ENCODE peak calls at places on chromosomes 13 and 19, in four cellular contexts. One of them, this sample, is unnamed.

GRCh38 chr13:114068723-114069322 is 63.6 kb downstream of the RASA3 start:
- DNase-seq in H1: no peak
- DNase-seq in IMR-90: peak; percentile 77
- DNase-seq in mesendoderm: peak; percentile 81
- DNase-seq in this sample: no peak

GRCh38 chr13:28705734-28706133 is 13.0 kb downstream of the SLC46A3 start:
- DNase-seq in H1: no peak
- DNase-seq in IMR-90: peak; percentile 36
- DNase-seq in mesendoderm: no peak
- DNase-seq in this sample: no peak

GRCh38 chr19:12641456-12641855 is 25.1 kb downstream of the MAN2B1 start:
- DNase-seq in H1: no peak
- DNase-seq in IMR-90: no peak
- DNase-seq in mesendoderm: no peak
- DNase-seq in this sample: no peak

GRCh38 chr19:21698215-21698614 is 69.2 kb downstream of the ZNF100 start:
- DNase-seq in H1: no peak
- DNase-seq in IMR-90: peak; percentile 1
- DNase-seq in mesendoderm: peak; percentile 53
- DNase-seq in this sample: no peak

GRCh38 chr13:60143775-60144174 is 20.0 kb downstream of the DIAPH3 start:
- DNase-seq in H1: no peak
- DNase-seq in IMR-90: no peak
- DNase-seq in mesendoderm: peak; percentile 36
- DNase-seq in this sample: no peak

GRCh38 chr13:104098421-104098820 is 1032.2 kb upstream of the SLC10A2 start:
- DNase-seq in H1: no peak
- DNase-seq in IMR-90: no peak
- DNase-seq in mesendoderm: no peak
- DNase-seq in this sample: no peak

GRCh38 chr19:20558011-20558410 is 7.6 kb downstream of the ZNF737 start:
- DNase-seq in H1: no peak
- DNase-seq in IMR-90: no peak
- DNase-seq in mesendoderm: peak; percentile 58
- DNase-seq in this sample: peak; percentile 30

GRCh38 chr13:102214956-102215355 is 186.9 kb downstream of the FGF14 start:
- DNase-seq in H1: no peak
- DNase-seq in IMR-90: no peak
- DNase-seq in mesendoderm: no peak
- DNase-seq in this sample: no peak

GRCh38 chr19:58166268-58166667 is 15.7 kb upstream of the ZNF329 start:
- DNase-seq in H1: no peak
- DNase-seq in IMR-90: no peak
- DNase-seq in mesendoderm: no peak
- DNase-seq in this sample: no peak

GRCh38 chr13:74026753-74027152 is 107.5 kb downstream of the KLF12 start:
- DNase-seq in H1: no peak
- DNase-seq in IMR-90: peak; percentile 37
- DNase-seq in mesendoderm: peak; percentile 96
- DNase-seq in this sample: peak; percentile 81

GRCh38 chr19:8148410-8149231 is 771 bp downstream of the FBN3 start:
- DNase-seq in H1: peak; percentile 70
- DNase-seq in IMR-90: no peak
- DNase-seq in mesendoderm: peak; percentile 96
- DNase-seq in this sample: peak; percentile 94

GRCh38 chr19:4386038-4386782 is 14.1 kb downstream of the SH3GL1 start:
- DNase-seq in H1: no peak
- DNase-seq in IMR-90: peak; percentile 53
- DNase-seq in mesendoderm: no peak
- DNase-seq in this sample: no peak

GRCh38 chr13:28820099-28821051 is at the start of gene MTUS2:
- DNase-seq in H1: no peak
- DNase-seq in IMR-90: no peak
- DNase-seq in mesendoderm: peak; percentile 38
- DNase-seq in this sample: peak; percentile 72

GRCh38 chr13:71290963-71291937 is 575.8 kb downstream of the DACH1 start:
- DNase-seq in H1: no peak
- DNase-seq in IMR-90: peak; percentile 1
- DNase-seq in mesendoderm: no peak
- DNase-seq in this sample: no peak

DNA sequence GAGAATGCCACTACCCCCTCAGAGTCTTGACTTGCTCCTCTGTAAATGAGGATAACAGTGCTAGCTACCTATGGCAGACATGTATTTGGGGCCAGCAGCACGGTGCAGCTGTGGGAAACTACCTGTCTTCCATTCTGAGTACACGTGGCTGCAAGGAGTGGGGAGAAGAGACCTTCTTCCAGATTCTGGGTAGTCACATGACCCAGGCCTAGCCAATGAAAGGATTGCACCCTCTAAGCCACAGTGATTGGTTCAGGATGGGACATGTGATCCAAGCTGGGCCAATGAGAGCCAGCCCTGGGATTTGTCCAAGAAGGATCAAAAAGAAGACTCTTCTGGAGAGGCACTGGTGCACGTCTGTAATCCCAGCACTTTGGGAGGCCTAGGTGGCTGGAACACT is 5.5 kb downstream of the ZNRF4 start:
- DNase-seq in H1: no peak
- DNase-seq in IMR-90: no peak
- DNase-seq in mesendoderm: no peak
- DNase-seq in this sample: no peak
- H4K5ac ChIP-seq in H1: no peak overlapping the region
- H4K5ac ChIP-seq in IMR-90: no peak overlapping the region
- H4K5ac ChIP-seq in mesendoderm: no peak overlapping the region
- H4K5ac ChIP-seq in this sample: no peak overlapping the region

GRCh38 chr13:68145852-68146251 is 915.7 kb upstream of the PCDH9 start:
- DNase-seq in H1: no peak
- DNase-seq in IMR-90: no peak
- DNase-seq in mesendoderm: no peak
- DNase-seq in this sample: no peak
- H4K5ac ChIP-seq in H1: no peak overlapping the region
- H4K5ac ChIP-seq in IMR-90: no peak overlapping the region
- H4K5ac ChIP-seq in mesendoderm: no peak overlapping the region
- H4K5ac ChIP-seq in this sample: no peak overlapping the region

GRCh38 chr13:32726374-32727037 is 140.3 kb downstream of the PDS5B start:
- DNase-seq in H1: no peak
- DNase-seq in IMR-90: no peak
- DNase-seq in mesendoderm: no peak
- DNase-seq in this sample: no peak

GRCh38 chr13:32731576-32731975 is 145.3 kb downstream of the PDS5B start:
- DNase-seq in H1: no peak
- DNase-seq in IMR-90: peak; percentile 57
- DNase-seq in mesendoderm: no peak
- DNase-seq in this sample: no peak

GRCh38 chr13:32731074-32731473 is 144.8 kb downstream of the PDS5B start:
- DNase-seq in H1: no peak
- DNase-seq in IMR-90: no peak
- DNase-seq in mesendoderm: no peak
- DNase-seq in this sample: no peak

GRCh38 chr13:32723987-32724386 is 137.7 kb downstream of the PDS5B start:
- DNase-seq in H1: no peak
- DNase-seq in IMR-90: no peak
- DNase-seq in mesendoderm: no peak
- DNase-seq in this sample: no peak

DNA sequence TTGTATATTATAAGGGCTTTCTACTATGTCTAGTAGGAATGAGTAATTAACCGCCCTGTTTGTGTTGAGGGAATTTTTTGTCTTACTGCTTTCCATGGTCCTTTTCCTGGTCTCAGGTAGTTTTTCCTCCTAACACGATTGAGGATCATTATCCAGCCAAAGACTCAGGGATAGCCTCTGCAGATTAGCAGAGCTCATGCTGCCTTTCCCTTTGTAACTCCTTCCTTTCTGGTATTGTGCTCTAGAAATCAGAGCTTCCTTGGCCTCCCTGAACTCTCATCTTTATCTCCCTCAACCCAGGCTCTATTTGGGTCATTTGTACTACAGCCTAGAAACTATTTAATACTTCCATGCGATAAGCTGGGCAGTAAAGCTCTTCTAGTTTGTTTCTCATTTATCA is 142.1 kb downstream of the PDS5B start:
- DNase-seq in H1: no peak
- DNase-seq in IMR-90: no peak
- DNase-seq in mesendoderm: peak; percentile 51
- DNase-seq in this sample: no peak
- H4K5ac ChIP-seq in H1: no peak overlapping the region
- H4K5ac ChIP-seq in IMR-90: no peak overlapping the region
- H4K5ac ChIP-seq in mesendoderm: no peak overlapping the region
- H4K5ac ChIP-seq in this sample: no peak overlapping the region

GRCh38 chr13:31681133-31681532 is 58.2 kb upstream of the RXFP2 start:
- DNase-seq in H1: no peak
- DNase-seq in IMR-90: no peak
- DNase-seq in mesendoderm: no peak
- DNase-seq in this sample: no peak

DNA sequence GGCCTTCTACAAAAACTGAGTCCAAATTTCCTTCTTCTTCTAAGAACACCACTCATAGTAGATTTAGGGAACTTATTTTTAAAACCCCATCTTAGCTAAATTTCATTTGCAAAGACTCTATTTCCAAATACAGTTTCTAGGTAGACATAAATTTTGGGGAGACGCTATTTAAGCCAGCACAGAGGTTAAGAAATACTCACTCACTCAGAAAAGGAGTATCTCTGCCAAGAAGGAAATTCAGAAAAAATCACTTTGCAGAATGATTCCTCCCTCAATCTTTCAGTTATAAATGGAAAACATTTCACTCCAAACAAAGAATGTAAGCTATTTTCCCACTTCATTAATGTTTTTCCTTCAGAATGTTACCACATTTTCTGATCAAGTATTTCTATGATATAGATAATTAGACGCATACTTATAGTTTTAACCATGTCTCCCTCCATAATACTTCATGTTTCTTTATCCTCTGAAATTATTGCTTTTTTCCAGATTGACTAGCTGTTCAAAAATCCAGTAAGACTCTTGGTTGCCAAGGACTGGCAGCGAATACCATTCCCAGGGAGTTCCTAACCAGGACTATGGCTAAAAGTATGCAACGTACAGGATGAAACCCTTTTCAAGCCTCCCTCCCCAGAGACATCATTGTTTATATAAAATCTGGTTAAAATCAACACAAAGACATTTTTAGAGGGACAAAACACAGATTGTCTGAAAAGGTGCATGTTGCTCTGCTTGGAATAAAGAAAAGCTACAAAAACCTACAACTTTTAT is 52.5 kb upstream of the RXFP2 start:
- DNase-seq in H1: no peak
- DNase-seq in IMR-90: no peak
- DNase-seq in mesendoderm: no peak
- DNase-seq in this sample: no peak
- H4K5ac ChIP-seq in H1: no peak overlapping the region
- H4K5ac ChIP-seq in IMR-90: no peak overlapping the region
- H4K5ac ChIP-seq in mesendoderm: no peak overlapping the region
- H4K5ac ChIP-seq in this sample: no peak overlapping the region

GRCh38 chr19:39148939-39149529 is 23.4 kb downstream of the PAK4 start:
- DNase-seq in H1: no peak
- DNase-seq in IMR-90: no peak
- DNase-seq in mesendoderm: no peak
- DNase-seq in this sample: no peak
- H4K5ac ChIP-seq in H1: no peak overlapping the region
- H4K5ac ChIP-seq in IMR-90: no peak overlapping the region
- H4K5ac ChIP-seq in mesendoderm: no peak overlapping the region
- H4K5ac ChIP-seq in this sample: no peak overlapping the region

GRCh38 chr13:106630162-106630561 is 62.2 kb upstream of the ARGLU1 start:
- DNase-seq in H1: no peak
- DNase-seq in IMR-90: no peak
- DNase-seq in mesendoderm: peak; percentile 52
- DNase-seq in this sample: no peak
- H4K5ac ChIP-seq in H1: no peak overlapping the region
- H4K5ac ChIP-seq in IMR-90: no peak overlapping the region
- H4K5ac ChIP-seq in mesendoderm: no peak overlapping the region
- H4K5ac ChIP-seq in this sample: no peak overlapping the region

DNA sequence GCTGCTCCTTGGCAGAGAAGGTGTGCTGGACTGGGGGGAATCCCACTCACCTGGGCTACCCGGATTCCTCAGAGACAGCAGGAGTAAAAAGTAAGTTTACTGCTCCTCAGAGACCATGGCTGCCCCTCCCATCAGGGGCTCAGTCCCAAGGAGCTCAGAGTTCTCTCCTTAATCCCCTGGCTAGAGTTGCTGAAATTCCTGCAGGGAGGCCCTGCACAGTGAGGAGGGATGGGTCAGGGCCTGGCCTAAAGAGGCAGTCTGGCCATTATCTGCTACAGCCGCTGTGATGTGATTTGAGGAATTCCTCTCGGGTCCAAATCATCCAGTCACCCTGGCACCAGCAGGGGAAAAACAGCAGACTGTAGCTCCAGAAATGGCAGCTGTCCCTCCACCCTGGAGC is 502.5 kb downstream of the PCDH17 start:
- DNase-seq in H1: no peak
- DNase-seq in IMR-90: no peak
- DNase-seq in mesendoderm: peak; percentile 25
- DNase-seq in this sample: no peak
- H4K5ac ChIP-seq in H1: no peak overlapping the region
- H4K5ac ChIP-seq in IMR-90: no peak overlapping the region
- H4K5ac ChIP-seq in mesendoderm: no peak overlapping the region
- H4K5ac ChIP-seq in this sample: no peak overlapping the region